ENCODE peak calls at places on chromosomes 3 and 15, in six cellular contexts. One of them, this sample, is unnamed.

GRCh38 chr3:45082139-45082538 is 56.0 kb downstream of the CLEC3B start:
- DNase-seq in stimulated activated naive CD8-positive, alpha-beta T cell treated with anti-CD3 and anti-CD28 coated beads, Interleukin-15, Interleukin-2, amounts not matched to agents 100 U/mL and 50 U/mL, for 24 hours: no peak
- DNase-seq in fibroblast of villous mesenchyme: peak
- DNase-seq in left ventricle myocardium superior: no peak
- DNase-seq in WTC11: no peak
- DNase-seq in PC-9: no peak
- DNase-seq in this sample: no peak

GRCh38 chr3:181298421-181298820 is 308.9 kb upstream of the DNAJC19 start:
- DNase-seq in stimulated activated naive CD8-positive, alpha-beta T cell treated with anti-CD3 and anti-CD28 coated beads, Interleukin-15, Interleukin-2, amounts not matched to agents 100 U/mL and 50 U/mL, for 24 hours: no peak
- DNase-seq in fibroblast of villous mesenchyme: no peak
- DNase-seq in left ventricle myocardium superior: no peak
- DNase-seq in WTC11: no peak
- DNase-seq in PC-9: no peak
- DNase-seq in this sample: peak

GRCh38 chr15:33068007-33068441 is 126.5 kb downstream of the FMN1 start:
- DNase-seq in stimulated activated naive CD8-positive, alpha-beta T cell treated with anti-CD3 and anti-CD28 coated beads, Interleukin-15, Interleukin-2, amounts not matched to agents 100 U/mL and 50 U/mL, for 24 hours: peak
- DNase-seq in fibroblast of villous mesenchyme: peak
- DNase-seq in left ventricle myocardium superior: peak
- DNase-seq in WTC11: peak
- DNase-seq in PC-9: peak
- DNase-seq in this sample: peak

GRCh38 chr3:75334299-75334698 is 329.8 kb upstream of the FRG2C start:
- DNase-seq in stimulated activated naive CD8-positive, alpha-beta T cell treated with anti-CD3 and anti-CD28 coated beads, Interleukin-15, Interleukin-2, amounts not matched to agents 100 U/mL and 50 U/mL, for 24 hours: no peak
- DNase-seq in fibroblast of villous mesenchyme: no peak
- DNase-seq in left ventricle myocardium superior: no peak
- DNase-seq in WTC11: no peak
- DNase-seq in PC-9: no peak
- DNase-seq in this sample: no peak

GRCh38 chr15:67521770-67522568 is 1.0 kb downstream of the C15orf61 start:
- DNase-seq in stimulated activated naive CD8-positive, alpha-beta T cell treated with anti-CD3 and anti-CD28 coated beads, Interleukin-15, Interleukin-2, amounts not matched to agents 100 U/mL and 50 U/mL, for 24 hours: no peak
- DNase-seq in fibroblast of villous mesenchyme: peak
- DNase-seq in left ventricle myocardium superior: no peak
- DNase-seq in WTC11: no peak
- DNase-seq in PC-9: no peak
- DNase-seq in this sample: peak

GRCh38 chr3:189563841-189564563 is 67.2 kb upstream of the TP63 start:
- DNase-seq in stimulated activated naive CD8-positive, alpha-beta T cell treated with anti-CD3 and anti-CD28 coated beads, Interleukin-15, Interleukin-2, amounts not matched to agents 100 U/mL and 50 U/mL, for 24 hours: peak
- DNase-seq in fibroblast of villous mesenchyme: peak
- DNase-seq in left ventricle myocardium superior: no peak
- DNase-seq in WTC11: no peak
- DNase-seq in PC-9: peak
- DNase-seq in this sample: peak

GRCh38 chr15:95620934-95621579 is 709.4 kb upstream of the NR2F2 start:
- DNase-seq in stimulated activated naive CD8-positive, alpha-beta T cell treated with anti-CD3 and anti-CD28 coated beads, Interleukin-15, Interleukin-2, amounts not matched to agents 100 U/mL and 50 U/mL, for 24 hours: no peak
- DNase-seq in fibroblast of villous mesenchyme: peak
- DNase-seq in left ventricle myocardium superior: no peak
- DNase-seq in WTC11: no peak
- DNase-seq in PC-9: no peak
- DNase-seq in this sample: peak

GRCh38 chr3:30259730-30260129 is 346.7 kb upstream of the TGFBR2 start:
- DNase-seq in stimulated activated naive CD8-positive, alpha-beta T cell treated with anti-CD3 and anti-CD28 coated beads, Interleukin-15, Interleukin-2, amounts not matched to agents 100 U/mL and 50 U/mL, for 24 hours: no peak
- DNase-seq in fibroblast of villous mesenchyme: no peak
- DNase-seq in left ventricle myocardium superior: no peak
- DNase-seq in WTC11: no peak
- DNase-seq in PC-9: no peak
- DNase-seq in this sample: no peak

GRCh38 chr15:98277602-98278001 is 317.1 kb downstream of the ARRDC4 start:
- DNase-seq in stimulated activated naive CD8-positive, alpha-beta T cell treated with anti-CD3 and anti-CD28 coated beads, Interleukin-15, Interleukin-2, amounts not matched to agents 100 U/mL and 50 U/mL, for 24 hours: no peak
- DNase-seq in fibroblast of villous mesenchyme: no peak
- DNase-seq in left ventricle myocardium superior: no peak
- DNase-seq in WTC11: no peak
- DNase-seq in PC-9: no peak
- DNase-seq in this sample: no peak

GRCh38 chr15:93899817-93900216 is 331.5 kb upstream of the MCTP2 start:
- DNase-seq in stimulated activated naive CD8-positive, alpha-beta T cell treated with anti-CD3 and anti-CD28 coated beads, Interleukin-15, Interleukin-2, amounts not matched to agents 100 U/mL and 50 U/mL, for 24 hours: no peak
- DNase-seq in fibroblast of villous mesenchyme: no peak
- DNase-seq in left ventricle myocardium superior: no peak
- DNase-seq in WTC11: no peak
- DNase-seq in PC-9: no peak
- DNase-seq in this sample: no peak

GRCh38 chr15:75661041-75661778 is 13.5 kb downstream of the SNX33 start:
- DNase-seq in stimulated activated naive CD8-positive, alpha-beta T cell treated with anti-CD3 and anti-CD28 coated beads, Interleukin-15, Interleukin-2, amounts not matched to agents 100 U/mL and 50 U/mL, for 24 hours: no peak
- DNase-seq in fibroblast of villous mesenchyme: peak
- DNase-seq in left ventricle myocardium superior: peak
- DNase-seq in WTC11: peak
- DNase-seq in PC-9: peak
- DNase-seq in this sample: peak

GRCh38 chr15:42992626-42993025 is 72.0 kb upstream of the TTBK2 start:
- DNase-seq in stimulated activated naive CD8-positive, alpha-beta T cell treated with anti-CD3 and anti-CD28 coated beads, Interleukin-15, Interleukin-2, amounts not matched to agents 100 U/mL and 50 U/mL, for 24 hours: no peak
- DNase-seq in fibroblast of villous mesenchyme: peak
- DNase-seq in left ventricle myocardium superior: no peak
- DNase-seq in WTC11: no peak
- DNase-seq in PC-9: no peak
- DNase-seq in this sample: no peak

GRCh38 chr3:112293368-112294321 is at the start of gene SLC9C1:
- DNase-seq in stimulated activated naive CD8-positive, alpha-beta T cell treated with anti-CD3 and anti-CD28 coated beads, Interleukin-15, Interleukin-2, amounts not matched to agents 100 U/mL and 50 U/mL, for 24 hours: peak
- DNase-seq in fibroblast of villous mesenchyme: peak
- DNase-seq in left ventricle myocardium superior: no peak
- DNase-seq in WTC11: peak
- DNase-seq in PC-9: peak
- DNase-seq in this sample: peak

GRCh38 chr3:40201770-40202169 is 107.7 kb upstream of the EIF1B start:
- DNase-seq in stimulated activated naive CD8-positive, alpha-beta T cell treated with anti-CD3 and anti-CD28 coated beads, Interleukin-15, Interleukin-2, amounts not matched to agents 100 U/mL and 50 U/mL, for 24 hours: no peak
- DNase-seq in fibroblast of villous mesenchyme: no peak
- DNase-seq in left ventricle myocardium superior: no peak
- DNase-seq in WTC11: no peak
- DNase-seq in PC-9: no peak
- DNase-seq in this sample: no peak

GRCh38 chr15:69027976-69028518 is 13.6 kb downstream of the NOX5 start:
- DNase-seq in stimulated activated naive CD8-positive, alpha-beta T cell treated with anti-CD3 and anti-CD28 coated beads, Interleukin-15, Interleukin-2, amounts not matched to agents 100 U/mL and 50 U/mL, for 24 hours: no peak
- DNase-seq in fibroblast of villous mesenchyme: no peak
- DNase-seq in left ventricle myocardium superior: no peak
- DNase-seq in WTC11: no peak
- DNase-seq in PC-9: no peak
- DNase-seq in this sample: no peak

GRCh38 chr3:63625161-63625560 is 27.3 kb upstream of the SNTN start:
- DNase-seq in stimulated activated naive CD8-positive, alpha-beta T cell treated with anti-CD3 and anti-CD28 coated beads, Interleukin-15, Interleukin-2, amounts not matched to agents 100 U/mL and 50 U/mL, for 24 hours: no peak
- DNase-seq in fibroblast of villous mesenchyme: peak
- DNase-seq in left ventricle myocardium superior: no peak
- DNase-seq in WTC11: no peak
- DNase-seq in PC-9: no peak
- DNase-seq in this sample: peak

GRCh38 chr3:126412841-126413692 is 18.4 kb downstream of the CFAP100 start:
- DNase-seq in stimulated activated naive CD8-positive, alpha-beta T cell treated with anti-CD3 and anti-CD28 coated beads, Interleukin-15, Interleukin-2, amounts not matched to agents 100 U/mL and 50 U/mL, for 24 hours: no peak
- DNase-seq in fibroblast of villous mesenchyme: no peak
- DNase-seq in left ventricle myocardium superior: no peak
- DNase-seq in WTC11: no peak
- DNase-seq in PC-9: no peak
- DNase-seq in this sample: no peak

GRCh38 chr15:64024172-64025050 is 21.9 kb downstream of the DAPK2 start:
- DNase-seq in stimulated activated naive CD8-positive, alpha-beta T cell treated with anti-CD3 and anti-CD28 coated beads, Interleukin-15, Interleukin-2, amounts not matched to agents 100 U/mL and 50 U/mL, for 24 hours: no peak
- DNase-seq in fibroblast of villous mesenchyme: no peak
- DNase-seq in left ventricle myocardium superior: no peak
- DNase-seq in WTC11: peak
- DNase-seq in PC-9: peak
- DNase-seq in this sample: no peak

GRCh38 chr3:112514527-112515128 is 15.4 kb upstream of the BTLA start:
- DNase-seq in stimulated activated naive CD8-positive, alpha-beta T cell treated with anti-CD3 and anti-CD28 coated beads, Interleukin-15, Interleukin-2, amounts not matched to agents 100 U/mL and 50 U/mL, for 24 hours: no peak
- DNase-seq in fibroblast of villous mesenchyme: no peak
- DNase-seq in left ventricle myocardium superior: no peak
- DNase-seq in WTC11: no peak
- DNase-seq in PC-9: no peak
- DNase-seq in this sample: no peak

This sample was measured in epithelial cell of esophagus.